ENCODE peak calls at places on chromosomes 11 and 22, in four cellular contexts. G is AG10803, W is H9, F is AG04450. E is an unnamed sample.

GRCh38 chr11:64358907-64359711 is at the start of gene RPS6KA4:
- DNase-seq in G (peak), W (no peak), F (no peak), E (peak)

GRCh38 chr11:20000393-20001134 is 159.7 kb downstream of the DBX1 start:
- DNase-seq in F (no peak), W (peak), G (no peak), E (peak)

GRCh38 chr11:2536440-2536989 is 91.7 kb downstream of the KCNQ1 start:
- DNase-seq in G (no peak), W (no peak), F (no peak), E (no peak)

GRCh38 chr22:28917747-28918543 is 34.6 kb downstream of the ZNRF3 start:
- DNase-seq in F (no peak), W (no peak), G (peak), E (peak)

GRCh38 chr11:75760710-75761493 is 7.7 kb upstream of the DGAT2 start:
- DNase-seq in F (no peak), W (no peak), G (peak), E (no peak)

GRCh38 chr22:39748877-39749276 is 144.7 kb downstream of the ENTHD1 start:
- DNase-seq in G (peak), F (peak), W (no peak), E (no peak)

GRCh38 chr11:113984781-113985180 is 9.9 kb downstream of the HTR3A start:
- DNase-seq in W (no peak), G (no peak), F (no peak), E (no peak)

GRCh38 chr11:90434858-90435257 is 212.0 kb upstream of the CHORDC1 start:
- DNase-seq in W (no peak), F (no peak), G (no peak), E (no peak)

GRCh38 chr22:17742528-17742902 is 31.8 kb downstream of the BID start:
- DNase-seq in F (peak), G (peak), W (peak), E (peak)

GRCh38 chr11:126669416-126669815 is 313.9 kb downstream of the ST3GAL4 start:
- DNase-seq in W (no peak), F (peak), G (peak), E (no peak)

GRCh38 chr11:61967177-61967923 is at the start of gene FTH1:
- DNase-seq in F (peak), W (peak), G (peak), E (peak)

GRCh38 chr22:30178180-30179126 is 68.1 kb downstream of the LIF start:
- DNase-seq in W (no peak), F (no peak), G (peak), E (no peak)

GRCh38 chr11:131465746-131466145 is 95.3 kb downstream of the NTM start:
- DNase-seq in G (no peak), F (no peak), W (peak), E (peak)

GRCh38 chr11:110837535-110838127 is 125.4 kb upstream of the ARHGAP20 start:
- DNase-seq in F (no peak), G (no peak), W (no peak), E (no peak)

GRCh38 chr11:26761382-26761781 is 39.5 kb upstream of the SLC5A12 start:
- DNase-seq in W (no peak), G (no peak), F (no peak), E (no peak)

GRCh38 chr22:41768420-41768819 is 32.1 kb upstream of the CCDC134 start:
- DNase-seq in F (no peak), W (no peak), G (no peak), E (no peak)

GRCh38 chr11:8932564-8933180 is at the start of gene C11orf16:
- DNase-seq in F (no peak), W (peak), G (no peak), E (peak)

GRCh38 chr11:2813968-2814367 is 71.6 kb downstream of the CDKN1C start:
- DNase-seq in G (no peak), W (no peak), F (no peak), E (no peak)

GRCh38 chr11:62508336-62509058 is 38.1 kb downstream of the AHNAK start:
- DNase-seq in F (no peak), W (peak), G (peak), E (peak)

GRCh38 chr22:22138915-22139314 is 105.7 kb upstream of the VPREB1 start:
- DNase-seq in W (no peak), F (no peak), G (no peak), E (no peak)

GRCh38 chr11:116162086-116162485 is 610.7 kb downstream of the BUD13 start:
- DNase-seq in G (no peak), W (no peak), F (no peak), E (no peak)

GRCh38 chr11:1568451-1568911 is 3.6 kb downstream of the DUSP8 start:
- DNase-seq in F (no peak), G (no peak), W (peak), E (no peak)

GRCh38 chr22:19554834-19555404 is 30.7 kb upstream of the CLDN5 start:
- DNase-seq in G (peak), F (no peak), W (peak), E (peak)

DNA sequence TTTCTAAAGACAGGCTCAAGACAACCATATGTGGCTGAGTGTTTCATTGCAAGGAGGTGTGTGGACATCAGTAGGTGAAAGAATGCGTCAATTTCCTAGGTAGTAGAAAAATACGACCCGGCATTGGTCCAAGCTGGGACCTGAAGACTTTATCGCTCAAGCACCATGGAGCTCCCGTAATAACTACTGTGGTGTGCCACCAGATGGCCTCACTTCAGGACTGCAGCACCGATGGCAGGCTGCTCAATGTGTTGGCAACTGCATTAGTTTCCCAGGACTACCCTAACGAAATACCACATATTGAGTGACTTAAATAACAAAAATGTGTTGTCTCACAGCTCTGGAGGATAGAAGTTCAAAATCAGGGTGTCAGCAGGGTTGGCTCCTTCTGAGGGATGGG is 72.4 kb upstream of the FAT3 start:
- DNase-seq in F (no peak), G (peak), W (peak), E (no peak)
- TF ChIP-seq CTCF in F (peak), G (no peak), W (peak), E (no peak)

DNA sequence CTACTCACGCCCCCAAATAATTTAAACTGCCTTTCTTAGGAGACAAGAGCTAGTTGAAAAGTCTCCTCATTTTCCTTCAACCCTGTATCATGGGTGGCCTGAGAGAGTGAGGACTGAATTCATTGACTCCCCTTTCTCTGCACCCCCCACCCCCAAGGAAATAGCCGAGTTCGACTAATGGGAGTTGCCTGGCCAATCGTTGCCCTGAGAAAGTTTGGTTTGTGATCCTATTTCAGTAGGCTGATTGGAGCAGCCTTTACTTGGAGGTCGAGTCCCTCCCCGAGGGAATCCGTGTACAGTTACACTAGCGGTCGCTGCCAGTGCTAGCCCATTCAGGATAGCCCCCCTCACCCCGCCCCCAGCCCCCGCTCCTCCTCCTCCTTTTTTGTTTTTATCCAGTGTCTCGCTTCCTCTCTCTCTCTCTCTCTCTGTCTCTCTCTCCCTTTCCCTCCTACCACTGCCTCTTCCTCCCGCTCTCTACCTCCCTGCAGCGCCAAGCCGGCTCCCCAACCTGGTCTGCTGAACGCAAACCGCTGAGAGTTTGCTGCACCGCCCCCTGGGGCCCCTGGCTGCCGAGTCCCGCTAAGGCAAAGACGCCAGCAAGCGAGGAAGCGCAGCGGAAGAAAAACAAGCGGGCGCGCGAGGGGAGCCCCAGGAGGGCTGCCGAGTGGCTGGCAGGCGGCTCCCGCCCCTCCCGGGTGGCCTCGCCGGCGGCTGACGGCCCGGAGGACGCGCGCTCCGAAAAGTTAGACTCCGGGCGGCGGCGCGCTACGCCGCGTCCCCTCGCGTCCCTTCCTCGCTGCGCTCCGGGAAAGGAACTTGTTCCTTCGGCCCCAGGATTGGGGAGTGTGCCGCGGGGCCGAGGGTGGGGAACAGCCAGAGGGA is at the start of gene GRAMD1B:
- DNase-seq in W (peak), F (peak), G (peak), E (peak)
- TF ChIP-seq CTCF in W (no peak), F (peak), G (no peak), E (no peak)

GRCh38 chr11:67252831-67253239 is 13.4 kb upstream of the GRK2 start:
- DNase-seq in G (peak), F (no peak), W (no peak), E (no peak)
- TF ChIP-seq CTCF in G (peak), F (peak), W (peak), E (peak)

GRCh38 chr11:35735411-35735810 is 72.8 kb downstream of the TRIM44 start:
- DNase-seq in G (no peak), W (no peak), F (no peak), E (no peak)
- TF ChIP-seq CTCF in G (no peak), W (no peak), F (no peak), E (no peak)

DNA sequence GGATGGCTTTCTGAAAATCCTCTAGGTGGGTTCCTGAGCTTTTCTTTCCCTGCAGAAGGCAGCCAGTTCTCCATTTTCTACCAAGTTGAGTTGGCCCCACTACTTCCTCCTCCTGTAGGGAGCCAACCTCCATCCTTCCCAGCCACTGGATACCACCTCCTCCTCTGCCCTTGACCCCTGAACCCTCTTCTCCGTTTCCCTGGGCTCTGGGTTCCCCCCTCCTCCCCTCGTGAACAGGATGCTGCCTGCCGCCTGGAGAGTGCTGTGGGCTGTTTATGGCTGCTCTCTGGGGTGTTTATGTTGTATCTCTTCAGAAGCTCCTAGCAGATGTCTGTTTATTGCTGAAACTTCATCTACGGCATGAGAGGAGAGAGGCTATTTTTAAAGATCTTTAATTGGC is 8.6 kb downstream of the MICAL2 start:
- DNase-seq in G (no peak), W (no peak), F (no peak), E (peak)
- TF ChIP-seq CTCF in G (peak), W (no peak), F (peak), E (no peak)

DNA sequence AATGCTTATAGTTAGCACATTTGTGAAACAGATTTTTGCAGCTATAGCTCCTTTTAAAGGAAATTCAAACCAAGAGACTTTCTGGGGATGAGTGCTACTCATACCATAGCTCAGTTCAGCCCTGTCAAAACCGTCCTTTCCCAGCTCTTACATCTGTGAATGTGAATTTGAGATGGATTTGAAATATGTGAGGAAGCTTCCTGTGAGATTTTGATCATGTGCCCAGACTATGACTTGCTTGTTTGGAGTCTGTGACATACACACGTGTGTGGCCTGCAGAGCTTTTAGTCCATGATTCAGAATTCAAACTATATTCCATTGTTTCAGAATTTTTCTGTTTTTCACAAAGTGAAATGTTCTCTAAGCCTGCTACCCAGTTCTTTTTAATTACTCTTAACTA is 4.4 kb upstream of the MMP1 start:
- DNase-seq in G (peak), W (no peak), F (peak), E (no peak)
- TF ChIP-seq CTCF in G (no peak), W (no peak), F (no peak), E (no peak)

GRCh38 chr11:117442049-117442868 is 114.6 kb downstream of the CEP164 start:
- DNase-seq in W (no peak), G (no peak), F (no peak), E (no peak)

GRCh38 chr11:117442869-117443239 is 115.2 kb downstream of the CEP164 start:
- DNase-seq in G (no peak), F (no peak), W (no peak), E (no peak)

GRCh38 chr11:117445097-117445658 is 117.5 kb downstream of the CEP164 start:
- DNase-seq in F (no peak), W (no peak), G (no peak), E (no peak)

GRCh38 chr11:117444256-117445096 is 116.8 kb downstream of the CEP164 start:
- DNase-seq in F (no peak), W (no peak), G (no peak), E (no peak)

GRCh38 chr11:117443269-117444186 is 115.9 kb downstream of the CEP164 start:
- DNase-seq in G (peak), F (no peak), W (peak), E (peak)
- TF ChIP-seq CTCF in G (peak), F (peak), W (peak), E (peak)

GRCh38 chr11:117621226-117621625 is 175.8 kb downstream of the DSCAML1 start:
- DNase-seq in G (peak), F (no peak), W (no peak), E (no peak)
- TF ChIP-seq CTCF in G (peak), F (peak), W (peak), E (peak)

DNA sequence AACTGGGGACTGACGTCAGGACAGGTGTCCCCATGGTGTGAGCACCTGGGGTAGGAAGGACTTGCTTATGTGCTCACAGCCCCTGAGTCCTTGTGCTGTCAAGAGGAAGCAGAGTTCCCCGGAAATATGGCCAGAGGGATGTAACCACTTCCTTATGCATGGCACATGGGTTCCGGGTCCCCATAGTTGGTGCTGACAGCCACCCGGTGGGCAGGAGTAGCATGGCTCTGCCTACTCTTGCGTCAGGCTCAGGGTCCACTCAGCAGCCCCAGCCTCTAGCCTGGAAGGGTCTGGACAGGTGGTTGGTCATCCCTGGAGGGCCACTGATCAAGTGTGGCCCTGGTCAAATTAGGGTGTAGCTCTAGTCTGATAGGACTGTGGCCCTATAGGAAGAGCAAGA is 42.8 kb upstream of the CCND1 start:
- DNase-seq in W (no peak), F (no peak), G (peak), E (no peak)
- TF ChIP-seq CTCF in W (peak), F (no peak), G (peak), E (no peak)

E was measured in nephron progenitor cell.